ENCODE peak calls at places on chromosomes 11 and 22, in four cellular contexts. H, J, K and W are unnamed samples.

GRCh38 chr11:119309953-119310681 is 6.8 kb downstream of the MCAM start:
- DNase-seq in J (no peak), K (no peak), H (no peak), W (peak)

GRCh38 chr11:121575250-121575962 is 122.6 kb upstream of the SORL1-AS1 start:
- DNase-seq in H (peak), J (no peak), K (no peak), W (no peak)

GRCh38 chr11:88482871-88483301 is 145.3 kb upstream of the CTSC start:
- DNase-seq in J (no peak), H (peak), K (no peak), W (no peak)

GRCh38 chr11:131663403-131664200 is 293.2 kb downstream of the NTM start:
- DNase-seq in J (no peak), H (no peak), K (no peak), W (no peak)

GRCh38 chr11:92272651-92273050 is 48.0 kb downstream of the FAT3 start:
- DNase-seq in J (no peak), K (no peak), H (no peak), W (no peak)

GRCh38 chr22:17570851-17571631 is 7.7 kb downstream of the SLC25A18 start:
- DNase-seq in K (no peak), J (no peak), H (peak), W (peak)

GRCh38 chr22:36027960-36028645 is 521 bp downstream of the RBFOX2 start:
- DNase-seq in H (no peak), K (peak), J (no peak), W (peak)

GRCh38 chr11:124177344-124177743 is 5.8 kb upstream of the OR10D3 start:
- DNase-seq in K (no peak), H (no peak), J (no peak), W (no peak)

GRCh38 chr11:30282289-30282631 is 40.6 kb upstream of the ARL14EP start:
- DNase-seq in H (no peak), K (no peak), J (no peak), W (no peak)

GRCh38 chr22:23365961-23366360 is 185.7 kb downstream of the BCR start:
- DNase-seq in K (no peak), J (no peak), H (no peak), W (no peak)

GRCh38 chr11:66707486-66707885 is 21.5 kb downstream of the SPTBN2 start:
- DNase-seq in H (no peak), J (no peak), K (no peak), W (no peak)

GRCh38 chr11:70854201-70854600 is 398.2 kb downstream of the SHANK2 start:
- DNase-seq in K (no peak), J (no peak), H (no peak), W (no peak)

GRCh38 chr11:30914143-30914762 is 328.1 kb upstream of the MPPED2 start:
- DNase-seq in K (peak), H (peak), J (peak), W (peak)

GRCh38 chr11:117390743-117391142 is 63.1 kb downstream of the CEP164 start:
- DNase-seq in H (no peak), J (no peak), K (no peak), W (no peak)

GRCh38 chr11:10382518-10382917 is 72.5 kb upstream of the AMPD3 start:
- DNase-seq in H (no peak), K (peak), J (peak), W (peak)

GRCh38 chr11:108854366-108854765 is 189.5 kb downstream of the DDX10 start:
- DNase-seq in J (no peak), K (no peak), H (no peak), W (no peak)

GRCh38 chr11:126115820-126116319 is 53.2 kb upstream of the CDON start:
- DNase-seq in K (no peak), H (peak), J (no peak), W (peak)

GRCh38 chr11:125448136-125448535 is 47.9 kb downstream of the FEZ1 start:
- DNase-seq in H (peak), K (no peak), J (no peak), W (peak)

GRCh38 chr11:134949121-134949591 is 537.1 kb upstream of the B3GAT1 start:
- DNase-seq in J (no peak), H (peak), K (no peak), W (peak)

GRCh38 chr22:48885919-48886305 is 941.8 kb downstream of the BRD1 start:
- DNase-seq in K (no peak), H (no peak), J (peak), W (no peak)

GRCh38 chr11:3959918-3960295 is 104.4 kb downstream of the STIM1 start:
- DNase-seq in H (peak), K (no peak), J (no peak), W (no peak)

GRCh38 chr22:43345761-43346261 is 2.6 kb upstream of the SCUBE1 start:
- DNase-seq in J (no peak), K (no peak), H (no peak), W (peak)

GRCh38 chr11:2186669-2187266 is 15.2 kb upstream of the TH start:
- DNase-seq in K (peak), H (no peak), J (peak), W (peak)

GRCh38 chr11:73172992-73173656 is 31.0 kb upstream of the FCHSD2 start:
- DNase-seq in H (no peak), K (no peak), J (no peak), W (peak)

GRCh38 chr22:22181515-22181959 is 63.0 kb upstream of the VPREB1 start:
- DNase-seq in J (no peak), K (no peak), H (no peak), W (no peak)

GRCh38 chr22:17823964-17824363 is 49.7 kb upstream of the BID start:
- DNase-seq in K (no peak), H (no peak), J (no peak), W (no peak)

GRCh38 chr11:37422511-37422910 is 824.5 kb upstream of the RAG2 start:
- DNase-seq in J (no peak), H (no peak), K (no peak), W (no peak)

GRCh38 chr11:61126266-61126665 is 24.0 kb downstream of the CD5 start:
- DNase-seq in H (no peak), K (peak), J (no peak), W (no peak)

GRCh38 chr22:44746836-44747519 is 5.4 kb upstream of the ARHGAP8 start:
- DNase-seq in J (peak), H (peak), K (no peak), W (peak)

GRCh38 chr22:23248583-23248982 is 68.3 kb downstream of the BCR start:
- DNase-seq in J (peak), K (no peak), H (peak), W (peak)

GRCh38 chr22:49116486-49116885 is 711.2 kb downstream of the BRD1 start:
- DNase-seq in J (peak), K (no peak), H (no peak), W (no peak)

GRCh38 chr22:46598224-46598623 is 22.0 kb upstream of the GRAMD4 start:
- DNase-seq in J (no peak), H (no peak), K (no peak), W (no peak)
- H4K5ac ChIP-seq in J (no peak), H (no peak), K (no peak), W (no peak)

DNA sequence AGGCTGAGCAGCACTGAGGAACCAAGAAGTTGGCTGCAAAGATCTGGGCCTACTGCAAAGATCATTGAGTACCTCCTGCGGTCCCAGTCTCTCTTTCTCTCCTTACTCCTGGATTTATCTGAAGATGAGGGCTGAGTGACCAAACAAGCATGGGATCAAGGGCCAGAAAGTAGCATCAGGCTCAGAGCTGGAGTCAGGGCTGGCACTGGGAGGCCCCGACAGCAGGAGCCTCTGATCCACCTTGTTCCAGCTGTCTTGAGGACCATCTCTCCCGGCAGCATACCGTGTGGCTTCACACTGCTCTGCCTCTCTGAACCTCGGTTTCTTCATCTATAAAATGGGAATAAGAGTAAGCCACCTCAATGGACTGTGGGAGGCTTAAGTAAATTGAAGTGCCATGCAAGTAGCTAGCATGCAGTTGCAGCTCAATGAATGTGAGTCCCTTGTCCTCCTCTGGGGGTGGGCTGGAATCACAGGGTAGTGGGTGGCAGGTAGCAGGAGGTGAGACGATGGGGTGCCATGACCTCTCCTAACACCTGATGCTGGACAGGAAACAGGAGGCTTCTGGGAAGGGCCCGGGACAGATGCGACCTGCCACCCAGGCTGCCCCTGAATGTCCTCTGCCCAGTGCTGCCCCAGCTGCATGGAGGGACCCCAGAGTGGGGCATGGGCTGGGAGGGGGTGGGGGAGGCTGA is 52.5 kb upstream of the PRDM11 start:
- DNase-seq in K (no peak), H (no peak), J (peak), W (no peak)
- H3K4me2 ChIP-seq in K (no peak), H (no peak), J (no peak), W (no peak)

DNA sequence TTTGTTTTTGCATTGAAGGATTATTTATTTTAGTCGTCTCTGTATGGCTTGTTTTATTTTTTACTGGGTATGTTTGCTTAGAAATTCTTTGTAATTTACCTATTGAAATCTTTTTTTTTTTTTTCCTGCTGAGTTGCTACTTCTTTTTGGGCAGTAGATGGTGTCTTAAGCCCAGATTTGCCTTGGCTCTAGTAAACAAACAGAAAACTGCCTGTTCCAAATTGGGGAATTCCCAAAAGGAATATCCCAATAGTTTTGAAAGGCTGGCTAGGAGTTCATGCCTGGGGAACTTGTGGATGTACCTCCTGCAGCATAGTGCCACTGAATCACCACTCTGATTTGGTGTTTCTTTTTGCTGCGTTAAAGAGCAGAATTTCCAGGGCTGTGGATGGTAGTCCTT is 17.7 kb downstream of the PAMR1 start:
- DNase-seq in H (no peak), K (no peak), J (no peak), W (no peak)
- H4K5ac ChIP-seq in H (no peak), K (no peak), J (no peak), W (no peak)

DNA sequence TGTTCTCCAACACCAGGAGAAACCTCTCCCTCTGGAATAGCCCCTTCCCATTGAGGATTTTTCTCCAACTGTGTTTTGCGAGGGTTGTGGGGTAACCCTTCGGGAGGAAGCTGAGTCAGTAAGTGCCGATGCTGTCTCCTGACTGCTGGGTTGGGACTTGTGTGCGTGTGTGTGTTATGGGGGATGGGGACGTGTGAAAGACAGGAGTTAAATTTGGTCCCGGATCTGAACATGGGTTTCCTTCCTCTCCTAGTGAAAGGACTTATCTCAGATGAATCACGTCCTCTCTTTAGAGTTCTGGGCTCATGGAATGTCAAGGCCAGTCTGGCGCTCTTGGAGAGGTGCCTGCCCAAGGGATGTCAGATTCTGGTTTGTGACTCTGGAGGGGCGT is 33.3 kb downstream of the KIAA1671 start:
- DNase-seq in H (peak), J (no peak), K (no peak), W (peak)
- H3K4me2 ChIP-seq in H (no peak), J (no peak), K (no peak), W (no peak)

GRCh38 chr11:62143727-62144126 is 19.9 kb downstream of the INCENP start:
- DNase-seq in J (peak), K (no peak), H (no peak), W (no peak)
- H4K5ac ChIP-seq in J (no peak), K (no peak), H (no peak), W (no peak)